ENCODE peak calls at places on chromosomes 4 and X, in four cellular contexts. A is GM13976; G is stimulated activated CD4-positive, alpha-beta T cell treated with anti-CD3 and anti-CD28 coated beads, Interleukin-1b, Interleukin-23, amount 100 ng/mL, for 24 hours; M is RCC 7860. X is an unnamed sample.
A peak's percentile ranks its signal among the peaks of the same experiment; 100 is the strongest.

GRCh38 chr4:183185018-183185417 is 86.0 kb downstream of the WWC2 start:
- DNase-seq in A (no peak), G (no peak), M (no peak), X (no peak)

GRCh38 chrX:15438332-15438731 is 54.1 kb upstream of the VEGFD start:
- DNase-seq in A (peak; percentile 12), G (no peak), M (no peak), X (no peak)

GRCh38 chr4:75849459-75849858 is 52.8 kb downstream of the PPEF2 start:
- DNase-seq in A (no peak), G (no peak), M (no peak), X (peak; percentile 14)

GRCh38 chr4:7564242-7564641 is 129.5 kb upstream of the PSAPL1 start:
- DNase-seq in A (no peak), G (no peak), M (no peak), X (no peak)

GRCh38 chr4:110165382-110166285 is 32.8 kb downstream of the ELOVL6 start:
- DNase-seq in A (no peak), G (peak; percentile 5), M (peak; percentile 82), X (peak; percentile 73)

GRCh38 chrX:57977992-57978391 is 67.7 kb upstream of the ZXDA start:
- DNase-seq in A (no peak), G (no peak), M (no peak), X (no peak)

GRCh38 chrX:38811515-38812239 is 10.4 kb downstream of the MID1IP1 start:
- DNase-seq in A (no peak), G (no peak), M (no peak), X (no peak)

GRCh38 chrX:154603438-154604430 is 15.3 kb downstream of the CTAG1B start:
- DNase-seq in A (no peak), G (no peak), M (peak; percentile 48), X (no peak)

GRCh38 chr4:173365359-173365996 is 5.3 kb upstream of the SAP30 start:
- DNase-seq in A (no peak), G (no peak), M (no peak), X (no peak)

GRCh38 chrX:44155126-44155525 is 181.9 kb upstream of the NDP start:
- DNase-seq in A (no peak), G (no peak), M (no peak), X (no peak)

GRCh38 chr4:121072836-121073362 is 564 bp upstream of the NDNF start:
- DNase-seq in A (peak; percentile 13), G (no peak), M (no peak), X (no peak)

GRCh38 chrX:21383546-21383945 is 9.3 kb downstream of the CNKSR2 start:
- DNase-seq in A (no peak), G (no peak), M (no peak), X (no peak)

GRCh38 chr4:55143858-55144257 is 18.5 kb upstream of the KDR start:
- DNase-seq in A (no peak), G (no peak), M (no peak), X (no peak)

GRCh38 chr4:17647176-17647806 is 32.9 kb downstream of the MED28 start:
- DNase-seq in A (no peak), G (no peak), M (no peak), X (no peak)

GRCh38 chrX:11759461-11760311 is 1.6 kb downstream of the MSL3 start:
- DNase-seq in A (peak; percentile 65), G (no peak), M (peak; percentile 85), X (peak; percentile 57)

GRCh38 chr4:173802714-173803022 is 272.6 kb upstream of the HAND2 start:
- DNase-seq in A (no peak), G (no peak), M (no peak), X (no peak)

GRCh38 chr4:181150173-181150572 is 1093.0 kb upstream of the TENM3 start:
- DNase-seq in A (no peak), G (no peak), M (peak; percentile 37), X (no peak)

GRCh38 chr4:177673980-177674504 is 231.8 kb upstream of the AGA start:
- DNase-seq in A (no peak), G (no peak), M (no peak), X (no peak)

GRCh38 chrX:47321386-47321785 is 49.0 kb upstream of the ZNF157 start:
- DNase-seq in A (no peak), G (no peak), M (no peak), X (no peak)

GRCh38 chrX:138711399-138712347 is at the start of gene FGF13:
- DNase-seq in A (peak; percentile 29), G (no peak), M (no peak), X (no peak)